ENCODE peak calls at places on chromosomes 4 and X, in seven cellular contexts. E, X, K, B, A, Z and P are unnamed samples.

GRCh38 chrX:119410027-119410819 is 11.1 kb downstream of the SLC25A43 start:
- DNase-seq in Z (peak; percentile 46), B (peak; percentile 69), K (peak; percentile 58), E (no peak), X (peak; percentile 46), A (peak; percentile 75), P (peak; percentile 51)

GRCh38 chrX:63747331-63747730 is 37.7 kb downstream of the ARHGEF9 start:
- DNase-seq in K (no peak), E (no peak), B (no peak), A (no peak), X (no peak), Z (no peak), P (no peak)

GRCh38 chr4:165716472-165716871 is 156.6 kb upstream of the TLL1 start:
- DNase-seq in K (no peak), Z (no peak), X (no peak), A (no peak), E (no peak), B (no peak), P (no peak)

GRCh38 chr4:48205092-48205491 is 64.5 kb downstream of the TEC start:
- DNase-seq in E (no peak), Z (no peak), B (no peak), X (no peak), K (no peak), A (no peak), P (no peak)

GRCh38 chrX:40140706-40141499 is 43.1 kb upstream of the BCOR start:
- DNase-seq in K (peak; percentile 51), B (peak; percentile 65), E (no peak), X (no peak), Z (peak; percentile 59), A (peak; percentile 23), P (no peak)

GRCh38 chrX:44580466-44580865 is 37.8 kb upstream of the FUNDC1 start:
- DNase-seq in E (no peak), K (no peak), A (no peak), B (no peak), Z (no peak), X (no peak), P (no peak)

GRCh38 chr4:86653237-86653865 is 59.2 kb downstream of the PTPN13 start:
- DNase-seq in X (no peak), Z (no peak), A (no peak), K (no peak), B (no peak), E (no peak), P (no peak)

GRCh38 chr4:31104596-31104995 is 384.4 kb downstream of the PCDH7 start:
- DNase-seq in E (no peak), B (no peak), X (no peak), Z (no peak), A (peak; percentile 26), K (no peak), P (no peak)

GRCh38 chr4:170853422-170854021 is 763.8 kb upstream of the AADAT start:
- DNase-seq in Z (peak; percentile 63), E (peak; percentile 27), A (peak; percentile 65), K (peak; percentile 11), B (peak; percentile 50), X (no peak), P (peak; percentile 1)

GRCh38 chr4:38674206-38675144 is 10.5 kb downstream of the KLF3 start:
- DNase-seq in B (no peak), K (no peak), Z (no peak), A (peak; percentile 30), X (no peak), E (no peak), P (no peak)

GRCh38 chr4:105815701-105816100 is 79.6 kb upstream of the NPNT start:
- DNase-seq in E (no peak), X (no peak), A (no peak), Z (no peak), K (no peak), B (no peak), P (no peak)

GRCh38 chr4:17094209-17094608 is 195.8 kb upstream of the LDB2 start:
- DNase-seq in B (no peak), X (no peak), Z (no peak), E (no peak), K (no peak), A (no peak), P (no peak)

GRCh38 chrX:140040397-140040796 is 75.1 kb upstream of the CXorf66 start:
- DNase-seq in B (no peak), X (no peak), E (no peak), A (no peak), Z (no peak), K (no peak), P (peak; percentile 4)

GRCh38 chr4:139692300-139693012 is 26.8 kb downstream of the MGST2 start:
- DNase-seq in E (no peak), Z (peak; percentile 69), K (no peak), A (peak; percentile 20), B (no peak), X (no peak), P (no peak)

GRCh38 chrX:9461087-9461486 is 3.8 kb upstream of the TBL1X start:
- DNase-seq in K (no peak), X (no peak), Z (no peak), E (no peak), B (no peak), A (no peak), P (no peak)

GRCh38 chr4:68175562-68176155 is 46.0 kb upstream of the TMPRSS11F start:
- DNase-seq in K (no peak), A (peak; percentile 38), Z (no peak), E (no peak), B (no peak), X (peak; percentile 10), P (no peak)

GRCh38 chrX:44314855-44315254 is 28.6 kb downstream of the EFHC2 start:
- DNase-seq in K (no peak), B (no peak), A (no peak), E (no peak), X (no peak), Z (no peak), P (no peak)

GRCh38 chr4:147773261-147774184 is 41.6 kb downstream of the ARHGAP10 start:
- DNase-seq in B (no peak), A (peak; percentile 42), X (no peak), Z (no peak), K (no peak), E (no peak), P (no peak)

GRCh38 chrX:13223868-13224555 is 95.8 kb downstream of the ATXN3L start:
- DNase-seq in X (peak; percentile 64), Z (no peak), A (no peak), E (no peak), B (no peak), K (no peak), P (no peak)

GRCh38 chr4:6369924-6370645 is 100.4 kb downstream of the WFS1 start:
- DNase-seq in A (no peak), Z (no peak), X (no peak), E (no peak), K (no peak), B (no peak), P (no peak)

GRCh38 chr4:4820264-4820663 is 39.2 kb upstream of the MSX1 start:
- DNase-seq in K (no peak), X (no peak), Z (peak; percentile 93), B (no peak), E (no peak), A (no peak), P (no peak)

GRCh38 chr4:54668031-54668611 is 10.4 kb downstream of the KIT start:
- DNase-seq in X (no peak), Z (no peak), K (no peak), A (no peak), E (no peak), B (no peak), P (no peak)
- TF ChIP-seq POLR2A in X (no peak), Z (no peak), K (no peak), A (no peak), E (no peak), B (no peak), P (no peak)

GRCh38 chrX:50613846-50614245 is 143.2 kb upstream of the DGKK start:
- DNase-seq in E (no peak), B (no peak), Z (no peak), X (no peak), A (no peak), K (no peak), P (no peak)
- TF ChIP-seq POLR2A in E (no peak), B (no peak), Z (no peak), X (no peak), A (no peak), K (no peak), P (no peak)

GRCh38 chr4:12584116-12584875 is 899.8 kb downstream of the RAB28 start:
- DNase-seq in E (no peak), Z (no peak), A (no peak), K (no peak), X (no peak), B (no peak), P (no peak)

GRCh38 chr4:12583286-12583685 is 900.9 kb downstream of the RAB28 start:
- DNase-seq in K (no peak), E (no peak), A (no peak), Z (no peak), B (no peak), X (no peak), P (no peak)

GRCh38 chr4:12580787-12581186 is 903.4 kb downstream of the RAB28 start:
- DNase-seq in X (no peak), B (no peak), K (no peak), Z (no peak), A (no peak), E (no peak), P (no peak)

GRCh38 chr4:12576409-12576808 is 907.7 kb downstream of the RAB28 start:
- DNase-seq in X (no peak), E (no peak), B (no peak), A (no peak), Z (no peak), K (no peak), P (no peak)

GRCh38 chr4:12579172-12579571 is 905.0 kb downstream of the RAB28 start:
- DNase-seq in B (no peak), A (no peak), X (no peak), K (no peak), Z (no peak), E (no peak), P (no peak)
- TF ChIP-seq POLR2A in B (no peak), A (no peak), X (no peak), K (no peak), Z (no peak), E (no peak), P (no peak)

DNA sequence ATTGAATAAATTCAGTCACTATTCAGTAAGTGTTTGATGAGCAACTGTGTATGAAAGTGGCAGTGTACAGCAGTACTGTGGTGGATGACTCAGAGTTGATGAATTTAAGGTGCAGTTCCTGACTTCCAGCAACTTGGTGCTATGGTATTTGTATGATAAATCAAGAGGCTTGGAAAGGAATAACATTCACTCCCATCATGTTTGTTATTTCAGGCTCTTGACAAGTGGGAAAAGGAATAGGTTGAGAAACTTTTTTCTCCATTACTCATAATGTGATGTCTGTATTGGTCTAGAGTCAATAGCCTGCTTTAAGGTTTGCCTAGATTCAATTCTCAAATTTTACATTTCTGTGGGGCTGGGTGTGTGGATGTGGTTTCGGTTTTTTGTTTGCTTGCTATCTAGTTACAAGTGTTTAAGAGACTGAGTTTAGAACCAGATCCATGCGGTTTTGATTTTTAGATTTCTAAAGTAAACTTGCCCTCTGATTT is 35.1 kb upstream of the CYP2U1 start:
- DNase-seq in E (no peak), X (peak; percentile 44), Z (no peak), B (no peak), K (no peak), A (no peak), P (peak; percentile 16)
- TF ChIP-seq POLR2A in E (no peak), X (no peak), Z (no peak), B (no peak), K (no peak), A (no peak), P (no peak)